ENCODE peak calls at places on chromosome 11, in seven cellular contexts. L is neural progenitor cell, B is right cardiac atrium, J is sigmoid colon, N is fibroblast of lung, C is upper lobe of right lung, V is mesendoderm. E is an unnamed sample.

GRCh38 chr11:114972105-114972504 is 293.8 kb downstream of the NXPE2 start:
- DNase-seq in B (no peak), C (no peak), L (no peak), J (no peak), N (no peak), V (no peak), E (no peak)

GRCh38 chr11:14270690-14271542 is 88.1 kb downstream of the RRAS2 start:
- DNase-seq in L (no peak), B (no peak), V (no peak), J (no peak), C (no peak), N (no peak), E (no peak)

GRCh38 chr11:48210052-48210451 is 6.6 kb upstream of the OR4B1 start:
- DNase-seq in B (no peak), V (no peak), J (no peak), C (no peak), N (no peak), L (no peak), E (peak; percentile 21)

GRCh38 chr11:71432761-71433647 is 15.2 kb downstream of the DHCR7 start:
- DNase-seq in B (no peak), J (no peak), N (no peak), C (no peak), V (no peak), L (no peak), E (no peak)

GRCh38 chr11:12723410-12724297 is 49.4 kb downstream of the TEAD1 start:
- DNase-seq in N (peak; percentile 41), J (no peak), L (no peak), C (no peak), B (no peak), V (peak; percentile 95), E (peak; percentile 96)

GRCh38 chr11:19447150-19447566 is 206.4 kb upstream of the E2F8 start:
- DNase-seq in J (no peak), L (no peak), N (no peak), B (no peak), V (peak; percentile 25), C (no peak), E (no peak)

GRCh38 chr11:33000181-33000580 is 15.5 kb upstream of the DEPDC7 start:
- DNase-seq in N (peak; percentile 86), C (no peak), J (no peak), L (no peak), V (no peak), B (no peak), E (no peak)

GRCh38 chr11:17412488-17413180 is 24.2 kb upstream of the KCNJ11 start:
- DNase-seq in C (no peak), B (no peak), V (peak; percentile 27), J (no peak), N (no peak), L (peak; percentile 89), E (no peak)

GRCh38 chr11:111719379-111719778 is 46.8 kb downstream of the PPP2R1B start:
- DNase-seq in V (no peak), C (no peak), L (no peak), J (no peak), B (no peak), N (peak; percentile 63), E (no peak)

GRCh38 chr11:35875063-35875462 is 68.8 kb upstream of the LDLRAD3 start:
- DNase-seq in J (no peak), V (no peak), L (no peak), N (no peak), B (no peak), C (no peak), E (no peak)

GRCh38 chr11:118670063-118670462 is 9.4 kb downstream of the TREH start:
- DNase-seq in N (no peak), V (no peak), B (no peak), C (no peak), J (no peak), L (no peak), E (no peak)

GRCh38 chr11:58024601-58025091 is 965 bp downstream of the OR9Q1 start:
- DNase-seq in L (no peak), V (no peak), J (no peak), N (peak; percentile 59), C (peak; percentile 69), B (peak; percentile 74), E (peak; percentile 83)

GRCh38 chr11:34707462-34707840 is 86.6 kb downstream of the EHF start:
- DNase-seq in C (no peak), L (no peak), B (no peak), V (no peak), N (no peak), J (no peak), E (no peak)

GRCh38 chr11:125457814-125458343 is 38.2 kb downstream of the FEZ1 start:
- DNase-seq in C (no peak), L (no peak), J (peak; percentile 77), B (peak; percentile 86), N (peak; percentile 76), V (peak; percentile 18), E (no peak)

GRCh38 chr11:128323381-128323780 is 264.0 kb downstream of the ETS1 start:
- DNase-seq in V (peak; percentile 47), L (no peak), J (no peak), C (no peak), N (peak; percentile 51), B (no peak), E (no peak)

GRCh38 chr11:3171931-3172560 is 6.9 kb upstream of the OSBPL5 start:
- DNase-seq in B (no peak), J (no peak), V (no peak), C (peak; percentile 40), N (no peak), L (no peak), E (no peak)

GRCh38 chr11:44851496-44851895 is 99.2 kb downstream of the TP53I11 start:
- DNase-seq in J (no peak), B (no peak), C (no peak), N (no peak), V (no peak), L (no peak), E (no peak)

GRCh38 chr11:122656631-122657101 is 1.1 kb downstream of the UBASH3B start:
- DNase-seq in N (peak; percentile 56), V (peak; percentile 47), L (peak; percentile 70), J (peak; percentile 75), C (peak; percentile 71), B (peak; percentile 37), E (no peak)

DNA sequence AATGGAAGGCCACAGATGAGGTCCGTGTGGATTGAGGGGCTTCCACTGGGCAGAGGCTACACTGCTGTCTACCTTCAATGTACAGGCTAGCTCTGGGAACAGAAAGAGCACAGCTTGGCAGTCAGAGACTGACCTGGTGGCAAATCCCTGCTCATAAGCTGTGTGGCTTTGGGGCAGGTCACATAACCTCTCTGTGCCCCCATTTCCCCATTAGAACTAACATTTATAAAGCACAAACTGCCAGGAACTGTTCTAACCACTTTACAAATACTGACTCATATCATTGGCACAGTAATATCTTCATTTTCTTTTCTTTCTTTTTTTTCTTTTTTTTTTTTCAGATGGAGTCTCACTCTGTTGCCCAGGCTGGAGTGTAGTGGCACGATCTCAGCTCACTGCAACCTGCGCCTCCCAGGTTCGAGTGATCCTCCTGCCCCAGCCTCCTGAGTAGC is 3.1 kb downstream of the FOSL1 start:
- DNase-seq in L (no peak), N (peak; percentile 28), J (no peak), B (no peak), V (no peak), C (no peak), E (no peak)
- H3K4me3 ChIP-seq in L (no peak overlapping the region), N (peak overlapping the region; percentile 33), J (no peak overlapping the region), B (no peak overlapping the region), V (no peak overlapping the region), C (no peak overlapping the region), E (no peak overlapping the region)

GRCh38 chr11:8369592-8370205 is 106.0 kb upstream of the LMO1 start:
- DNase-seq in B (no peak), L (no peak), V (no peak), C (no peak), J (peak; percentile 36), N (no peak), E (no peak)

GRCh38 chr11:8372641-8373381 is 109.1 kb upstream of the LMO1 start:
- DNase-seq in B (no peak), V (no peak), J (peak; percentile 40), N (no peak), L (no peak), C (peak; percentile 36), E (no peak)

GRCh38 chr11:8371516-8371884 is 107.8 kb upstream of the LMO1 start:
- DNase-seq in V (no peak), C (no peak), J (no peak), B (no peak), N (no peak), L (no peak), E (no peak)

GRCh38 chr11:8368772-8369171 is 105.1 kb upstream of the LMO1 start:
- DNase-seq in B (no peak), N (no peak), J (peak; percentile 19), L (no peak), C (no peak), V (no peak), E (no peak)

GRCh38 chr11:8370812-8371515 is 107.3 kb upstream of the LMO1 start:
- DNase-seq in N (no peak), C (no peak), J (peak; percentile 40), L (no peak), V (no peak), B (no peak), E (no peak)
- H3K27me3 ChIP-seq in N (peaks cover 5% of the 10 kb centered on the region), C (no peaks in the 10 kb centered on the region), J (no peaks in the 10 kb centered on the region), L (no peaks in the 10 kb centered on the region), V (no peaks in the 10 kb centered on the region), B (no peaks in the 10 kb centered on the region), E (peaks cover 7% of the 10 kb centered on the region)

GRCh38 chr11:65609236-65609635 is 4.8 kb downstream of the MAP3K11 start:
- DNase-seq in C (no peak), B (no peak), V (no peak), L (no peak), N (peak; percentile 62), J (no peak), E (no peak)

GRCh38 chr11:65611758-65612603 is 2.0 kb downstream of the MAP3K11 start:
- DNase-seq in L (no peak), C (no peak), N (no peak), B (no peak), V (peak; percentile 36), J (no peak), E (no peak)

GRCh38 chr11:65612691-65613090 is 1.3 kb downstream of the MAP3K11 start:
- DNase-seq in C (no peak), L (no peak), N (no peak), V (no peak), J (no peak), B (no peak), E (no peak)

GRCh38 chr11:65609711-65610110 is 4.3 kb downstream of the MAP3K11 start:
- DNase-seq in V (no peak), J (no peak), C (no peak), B (no peak), L (no peak), N (no peak), E (no peak)

GRCh38 chr11:65611028-65611757 is 2.8 kb downstream of the MAP3K11 start:
- DNase-seq in C (peak; percentile 80), L (no peak), N (no peak), B (peak; percentile 76), V (peak; percentile 55), J (no peak), E (peak; percentile 36)
- H3K27ac ChIP-seq in C (peak overlapping the region; percentile 95), L (no peak overlapping the region), N (no peak overlapping the region), B (peak overlapping the region; percentile 80), V (no peak overlapping the region), J (peak overlapping the region; percentile 89), E (peak overlapping the region; percentile 90)

DNA sequence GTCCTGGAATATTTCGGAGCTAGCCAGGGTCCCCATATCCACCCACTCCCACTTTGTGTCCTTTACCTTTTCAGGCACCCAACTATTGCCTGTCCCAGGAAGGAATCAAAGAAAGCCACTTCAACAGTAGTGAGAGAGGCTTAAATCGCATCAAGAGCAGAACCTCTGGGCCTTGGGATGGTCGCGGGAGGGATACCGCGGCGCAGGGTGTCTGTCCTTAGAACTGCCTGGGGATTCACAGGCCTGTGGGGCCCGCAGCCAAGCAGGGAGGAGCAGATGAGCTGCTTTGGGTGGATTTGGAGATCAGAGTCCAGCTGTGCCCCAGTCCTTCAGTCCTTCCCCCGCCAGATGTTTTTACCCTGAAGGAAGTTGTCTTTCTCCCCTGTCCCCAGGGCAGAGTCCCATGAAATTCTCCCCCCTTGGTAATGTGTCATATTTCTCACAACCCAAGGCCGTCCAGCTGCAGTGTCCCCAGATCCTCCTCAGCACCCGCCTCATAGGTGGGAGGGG is 13.5 kb downstream of the SLCO2B1 start:
- DNase-seq in B (no peak), J (no peak), V (no peak), C (no peak), L (no peak), N (no peak), E (no peak)
- H3K4me3 ChIP-seq in B (no peak overlapping the region), J (no peak overlapping the region), V (no peak overlapping the region), C (no peak overlapping the region), L (no peak overlapping the region), N (no peak overlapping the region), E (no peak overlapping the region)